ENCODE peak calls at places on chromosomes 2 and 18, in nine cellular contexts. One of them, this sample, is unnamed. For H3K4me1, the result is how much of the 10 kb centered on the place peaks cover.

GRCh38 chr2:126317797-126318431 is 338.0 kb upstream of the GYPC start:
- DNase-seq in cardiac muscle cell: peak
- DNase-seq in adrenal gland: no peak
- DNase-seq in HepG2: no peak
- DNase-seq in body of pancreas: no peak
- DNase-seq in OCI-LY7: no peak
- DNase-seq in mesendoderm: peak
- DNase-seq in neural progenitor cell: no peak
- DNase-seq in fibroblast of lung: peak
- DNase-seq in this sample: no peak

GRCh38 chr2:140604096-140604495 is 1526.7 kb downstream of the LRP1B start:
- DNase-seq in cardiac muscle cell: peak
- DNase-seq in adrenal gland: no peak
- DNase-seq in HepG2: no peak
- DNase-seq in body of pancreas: no peak
- DNase-seq in OCI-LY7: no peak
- DNase-seq in mesendoderm: no peak
- DNase-seq in neural progenitor cell: no peak
- DNase-seq in fibroblast of lung: peak
- DNase-seq in this sample: no peak

GRCh38 chr18:36298113-36298701 is 694 bp downstream of the FHOD3 start:
- DNase-seq in cardiac muscle cell: no peak
- DNase-seq in adrenal gland: no peak
- DNase-seq in HepG2: no peak
- DNase-seq in body of pancreas: no peak
- DNase-seq in OCI-LY7: no peak
- DNase-seq in mesendoderm: peak
- DNase-seq in neural progenitor cell: peak
- DNase-seq in fibroblast of lung: no peak
- DNase-seq in this sample: no peak

GRCh38 chr2:170963386-170963785 is 34.3 kb downstream of the GORASP2 start:
- DNase-seq in cardiac muscle cell: no peak
- DNase-seq in adrenal gland: no peak
- DNase-seq in HepG2: no peak
- DNase-seq in body of pancreas: no peak
- DNase-seq in OCI-LY7: no peak
- DNase-seq in mesendoderm: no peak
- DNase-seq in neural progenitor cell: no peak
- DNase-seq in fibroblast of lung: no peak
- DNase-seq in this sample: no peak

GRCh38 chr18:78477840-78478239 is 501.8 kb upstream of the SALL3 start:
- DNase-seq in cardiac muscle cell: no peak
- DNase-seq in adrenal gland: no peak
- DNase-seq in HepG2: no peak
- DNase-seq in body of pancreas: no peak
- DNase-seq in OCI-LY7: no peak
- DNase-seq in mesendoderm: no peak
- DNase-seq in neural progenitor cell: no peak
- DNase-seq in fibroblast of lung: no peak
- DNase-seq in this sample: no peak

GRCh38 chr18:5393779-5394178 is 98.3 kb upstream of the ZBTB14 start:
- DNase-seq in cardiac muscle cell: peak
- DNase-seq in adrenal gland: no peak
- DNase-seq in HepG2: no peak
- DNase-seq in body of pancreas: no peak
- DNase-seq in OCI-LY7: no peak
- DNase-seq in mesendoderm: peak
- DNase-seq in neural progenitor cell: no peak
- DNase-seq in fibroblast of lung: peak
- DNase-seq in this sample: no peak

GRCh38 chr2:235870515-235870914 is 297.7 kb downstream of the GBX2 start:
- DNase-seq in cardiac muscle cell: no peak
- DNase-seq in adrenal gland: no peak
- DNase-seq in HepG2: no peak
- DNase-seq in body of pancreas: no peak
- DNase-seq in OCI-LY7: no peak
- DNase-seq in mesendoderm: no peak
- DNase-seq in neural progenitor cell: no peak
- DNase-seq in fibroblast of lung: no peak
- DNase-seq in this sample: no peak

GRCh38 chr2:23220687-23221086 is 164.3 kb upstream of the KLHL29 start:
- DNase-seq in cardiac muscle cell: no peak
- DNase-seq in adrenal gland: no peak
- DNase-seq in HepG2: no peak
- DNase-seq in body of pancreas: no peak
- DNase-seq in OCI-LY7: no peak
- DNase-seq in mesendoderm: no peak
- DNase-seq in neural progenitor cell: peak
- DNase-seq in fibroblast of lung: no peak
- DNase-seq in this sample: no peak

GRCh38 chr2:37829616-37830385 is 95.3 kb upstream of the RMDN2 start:
- DNase-seq in cardiac muscle cell: no peak
- DNase-seq in adrenal gland: no peak
- DNase-seq in HepG2: no peak
- DNase-seq in body of pancreas: no peak
- DNase-seq in OCI-LY7: no peak
- DNase-seq in mesendoderm: no peak
- DNase-seq in neural progenitor cell: no peak
- DNase-seq in fibroblast of lung: no peak
- DNase-seq in this sample: no peak

GRCh38 chr2:8515864-8516533 is 165.9 kb upstream of the ID2 start:
- DNase-seq in cardiac muscle cell: no peak
- DNase-seq in adrenal gland: no peak
- DNase-seq in HepG2: no peak
- DNase-seq in body of pancreas: no peak
- DNase-seq in OCI-LY7: peak
- DNase-seq in mesendoderm: no peak
- DNase-seq in neural progenitor cell: no peak
- DNase-seq in fibroblast of lung: no peak
- DNase-seq in this sample: no peak

GRCh38 chr2:58098254-58099096 is 51.9 kb downstream of the VRK2 start:
- DNase-seq in cardiac muscle cell: peak
- DNase-seq in adrenal gland: no peak
- DNase-seq in HepG2: no peak
- DNase-seq in body of pancreas: no peak
- DNase-seq in OCI-LY7: no peak
- DNase-seq in mesendoderm: no peak
- DNase-seq in neural progenitor cell: no peak
- DNase-seq in fibroblast of lung: peak
- DNase-seq in this sample: no peak

GRCh38 chr2:158325031-158325781 is 131.3 kb downstream of the CCDC148 start:
- DNase-seq in cardiac muscle cell: no peak
- DNase-seq in adrenal gland: no peak
- DNase-seq in HepG2: peak
- DNase-seq in body of pancreas: no peak
- DNase-seq in OCI-LY7: no peak
- DNase-seq in mesendoderm: no peak
- DNase-seq in neural progenitor cell: no peak
- DNase-seq in fibroblast of lung: peak
- DNase-seq in this sample: no peak

GRCh38 chr18:9705183-9705864 is 2.8 kb upstream of the RAB31 start:
- DNase-seq in cardiac muscle cell: peak
- DNase-seq in adrenal gland: peak
- DNase-seq in HepG2: no peak
- DNase-seq in body of pancreas: no peak
- DNase-seq in OCI-LY7: no peak
- DNase-seq in mesendoderm: no peak
- DNase-seq in neural progenitor cell: no peak
- DNase-seq in fibroblast of lung: peak
- DNase-seq in this sample: no peak

GRCh38 chr2:47078541-47079482 is 76.3 kb downstream of the STPG4 start:
- DNase-seq in cardiac muscle cell: no peak
- DNase-seq in adrenal gland: no peak
- DNase-seq in HepG2: peak
- DNase-seq in body of pancreas: peak
- DNase-seq in OCI-LY7: no peak
- DNase-seq in mesendoderm: no peak
- DNase-seq in neural progenitor cell: peak
- DNase-seq in fibroblast of lung: no peak
- DNase-seq in this sample: no peak

GRCh38 chr2:188042412-188042811 is 249.3 kb upstream of the GULP1 start:
- DNase-seq in cardiac muscle cell: peak
- DNase-seq in adrenal gland: no peak
- DNase-seq in HepG2: no peak
- DNase-seq in body of pancreas: no peak
- DNase-seq in OCI-LY7: no peak
- DNase-seq in mesendoderm: peak
- DNase-seq in neural progenitor cell: no peak
- DNase-seq in fibroblast of lung: peak
- DNase-seq in this sample: no peak

GRCh38 chr2:173831312-173832229 is 133.6 kb downstream of the SP3 start:
- DNase-seq in cardiac muscle cell: peak
- DNase-seq in adrenal gland: peak
- DNase-seq in HepG2: no peak
- DNase-seq in body of pancreas: peak
- DNase-seq in OCI-LY7: no peak
- DNase-seq in mesendoderm: peak
- DNase-seq in neural progenitor cell: peak
- DNase-seq in fibroblast of lung: peak
- DNase-seq in this sample: no peak

GRCh38 chr2:233061591-233062446 is 1.7 kb downstream of the INPP5D start:
- DNase-seq in cardiac muscle cell: peak
- DNase-seq in adrenal gland: peak
- DNase-seq in HepG2: peak
- DNase-seq in body of pancreas: peak
- DNase-seq in OCI-LY7: peak
- DNase-seq in mesendoderm: peak
- DNase-seq in neural progenitor cell: peak
- DNase-seq in fibroblast of lung: peak
- DNase-seq in this sample: peak
- H3K4me1 ChIP-seq in cardiac muscle cell: under half
- H3K4me1 ChIP-seq in adrenal gland: under half
- H3K4me1 ChIP-seq in HepG2: half or more
- H3K4me1 ChIP-seq in body of pancreas: under half
- H3K4me1 ChIP-seq in OCI-LY7: under half
- H3K4me1 ChIP-seq in mesendoderm: under half
- H3K4me1 ChIP-seq in neural progenitor cell: under half
- H3K4me1 ChIP-seq in fibroblast of lung: under half
- H3K4me1 ChIP-seq in this sample: half or more

DNA sequence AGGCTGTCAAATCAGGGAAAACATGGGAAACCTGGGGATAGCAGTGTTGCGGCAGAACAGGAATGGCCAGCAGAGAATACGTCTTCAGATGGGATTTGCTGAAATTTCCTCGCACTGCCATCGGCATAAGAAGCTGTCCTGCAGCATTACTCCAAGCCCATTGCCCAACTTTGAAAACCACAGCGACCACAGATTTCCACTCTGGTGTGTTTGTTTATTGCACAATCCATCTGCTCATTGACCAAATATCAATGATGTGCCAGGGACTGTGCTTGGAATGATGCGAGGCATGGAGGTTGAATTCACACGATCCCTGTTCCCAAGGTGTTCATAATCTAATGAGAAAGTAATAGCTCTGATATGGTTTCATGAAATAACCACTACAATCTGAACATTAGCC is 383.3 kb upstream of the MYT1L start:
- DNase-seq in cardiac muscle cell: no peak
- DNase-seq in adrenal gland: no peak
- DNase-seq in HepG2: no peak
- DNase-seq in body of pancreas: no peak
- DNase-seq in OCI-LY7: no peak
- DNase-seq in mesendoderm: no peak
- DNase-seq in neural progenitor cell: no peak
- DNase-seq in fibroblast of lung: no peak
- DNase-seq in this sample: no peak
- H3K27ac ChIP-seq in cardiac muscle cell: no peak
- H3K27ac ChIP-seq in adrenal gland: no peak
- H3K27ac ChIP-seq in HepG2: no peak
- H3K27ac ChIP-seq in body of pancreas: no peak
- H3K27ac ChIP-seq in OCI-LY7: no peak
- H3K27ac ChIP-seq in mesendoderm: no peak
- H3K27ac ChIP-seq in neural progenitor cell: no peak
- H3K27ac ChIP-seq in fibroblast of lung: no peak
- H3K27ac ChIP-seq in this sample: no peak

DNA sequence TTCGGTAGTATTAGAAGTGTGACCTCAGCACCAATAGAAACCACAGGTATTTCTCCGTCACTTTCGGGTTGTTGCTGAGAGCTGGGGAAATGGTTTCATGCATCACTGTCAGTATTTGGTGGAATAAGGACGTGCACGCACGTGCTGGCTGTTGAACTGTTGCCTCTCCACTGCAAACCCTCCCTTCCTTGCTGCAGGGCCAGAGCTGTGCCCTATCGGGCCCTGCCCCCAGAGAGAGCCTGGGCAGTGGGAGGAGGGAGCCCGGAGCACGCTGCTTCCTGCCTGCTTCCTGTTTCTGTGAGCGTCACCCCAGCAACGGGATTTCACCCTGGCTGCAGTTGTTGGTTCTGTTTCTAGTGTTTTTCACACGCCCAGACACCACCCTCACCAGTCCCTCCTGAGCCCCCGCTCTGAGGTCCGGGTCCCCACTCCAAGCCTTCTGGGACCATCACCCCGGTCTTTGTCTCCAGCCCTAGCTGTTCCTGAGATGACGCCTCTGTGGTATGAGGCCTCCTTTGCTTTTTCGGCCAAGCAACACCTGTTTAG is 47.4 kb downstream of the LRRFIP1 start:
- DNase-seq in cardiac muscle cell: peak
- DNase-seq in adrenal gland: peak
- DNase-seq in HepG2: peak
- DNase-seq in body of pancreas: peak
- DNase-seq in OCI-LY7: peak
- DNase-seq in mesendoderm: peak
- DNase-seq in neural progenitor cell: peak
- DNase-seq in fibroblast of lung: peak
- DNase-seq in this sample: peak
- H3K4me1 ChIP-seq in cardiac muscle cell: under half
- H3K4me1 ChIP-seq in adrenal gland: under half
- H3K4me1 ChIP-seq in HepG2: half or more
- H3K4me1 ChIP-seq in body of pancreas: under half
- H3K4me1 ChIP-seq in OCI-LY7: half or more
- H3K4me1 ChIP-seq in mesendoderm: under half
- H3K4me1 ChIP-seq in neural progenitor cell: under half
- H3K4me1 ChIP-seq in fibroblast of lung: under half
- H3K4me1 ChIP-seq in this sample: under half

GRCh38 chr2:231693956-231694355 is 14.4 kb upstream of the PTMA start:
- DNase-seq in cardiac muscle cell: no peak
- DNase-seq in adrenal gland: no peak
- DNase-seq in HepG2: no peak
- DNase-seq in body of pancreas: no peak
- DNase-seq in OCI-LY7: no peak
- DNase-seq in mesendoderm: no peak
- DNase-seq in neural progenitor cell: no peak
- DNase-seq in fibroblast of lung: no peak
- DNase-seq in this sample: no peak

GRCh38 chr2:231691251-231691772 is 17.0 kb upstream of the PTMA start:
- DNase-seq in cardiac muscle cell: no peak
- DNase-seq in adrenal gland: no peak
- DNase-seq in HepG2: no peak
- DNase-seq in body of pancreas: no peak
- DNase-seq in OCI-LY7: peak
- DNase-seq in mesendoderm: no peak
- DNase-seq in neural progenitor cell: peak
- DNase-seq in fibroblast of lung: no peak
- DNase-seq in this sample: no peak

GRCh38 chr2:231692847-231693246 is 15.5 kb upstream of the PTMA start:
- DNase-seq in cardiac muscle cell: no peak
- DNase-seq in adrenal gland: no peak
- DNase-seq in HepG2: no peak
- DNase-seq in body of pancreas: no peak
- DNase-seq in OCI-LY7: no peak
- DNase-seq in mesendoderm: no peak
- DNase-seq in neural progenitor cell: no peak
- DNase-seq in fibroblast of lung: no peak
- DNase-seq in this sample: no peak

GRCh38 chr2:231699006-231699405 is 9.3 kb upstream of the PTMA start:
- DNase-seq in cardiac muscle cell: no peak
- DNase-seq in adrenal gland: no peak
- DNase-seq in HepG2: no peak
- DNase-seq in body of pancreas: no peak
- DNase-seq in OCI-LY7: no peak
- DNase-seq in mesendoderm: no peak
- DNase-seq in neural progenitor cell: no peak
- DNase-seq in fibroblast of lung: peak
- DNase-seq in this sample: no peak

GRCh38 chr2:231696004-231696367 is 12.3 kb upstream of the PTMA start:
- DNase-seq in cardiac muscle cell: peak
- DNase-seq in adrenal gland: no peak
- DNase-seq in HepG2: no peak
- DNase-seq in body of pancreas: no peak
- DNase-seq in OCI-LY7: no peak
- DNase-seq in mesendoderm: no peak
- DNase-seq in neural progenitor cell: peak
- DNase-seq in fibroblast of lung: peak
- DNase-seq in this sample: no peak
- H3K27ac ChIP-seq in cardiac muscle cell: no peak
- H3K27ac ChIP-seq in adrenal gland: no peak
- H3K27ac ChIP-seq in HepG2: no peak
- H3K27ac ChIP-seq in body of pancreas: no peak
- H3K27ac ChIP-seq in OCI-LY7: no peak
- H3K27ac ChIP-seq in mesendoderm: no peak
- H3K27ac ChIP-seq in neural progenitor cell: no peak
- H3K27ac ChIP-seq in fibroblast of lung: peak
- H3K27ac ChIP-seq in this sample: no peak

This sample was measured in CD4-positive, CD25-positive, alpha-beta regulatory T cell.